ENCODE peak calls at places on chromosomes 6 and 20, in seven cellular contexts. O is neural crest cell; T is hypothalamus; F is stimulated activated CD8-positive, alpha-beta memory T cell treated with anti-CD3 and anti-CD28 coated beads, Interleukin-2, amount 100 ng/mL, for 1 hour; R is amniotic epithelial cell; H is NCI-H2029; P is RKO. L is an unnamed sample.
A peak's percentile ranks its signal among the peaks of the same experiment; 100 is the strongest.

GRCh38 chr6:104955491-104955890 is 1.4 kb upstream of the LIN28B start:
- DNase-seq in P (no peak), H (no peak), F (no peak), O (no peak), R (no peak), T (no peak), L (no peak)

GRCh38 chr6:135062735-135063134 is 8.1 kb upstream of the HBS1L start:
- DNase-seq in O (no peak), P (no peak), F (no peak), H (peak; percentile 19), T (no peak), R (no peak), L (no peak)

GRCh38 chr6:93424303-93425064 is 5.1 kb upstream of the EPHA7 start:
- DNase-seq in O (no peak), T (no peak), P (peak; percentile 14), R (peak; percentile 14), H (no peak), F (no peak), L (no peak)

GRCh38 chr6:114403858-114404257 is 61.0 kb upstream of the HS3ST5 start:
- DNase-seq in F (no peak), T (no peak), O (no peak), P (no peak), R (no peak), H (no peak), L (no peak)

GRCh38 chr6:43873806-43874714 is 104.0 kb downstream of the VEGFA start:
- DNase-seq in F (no peak), T (no peak), O (no peak), H (peak; percentile 61), P (no peak), R (no peak), L (no peak)

GRCh38 chr20:12925214-12925755 is 83.5 kb upstream of the SPTLC3 start:
- DNase-seq in F (no peak), O (peak; percentile 56), T (no peak), R (peak; percentile 80), H (peak; percentile 56), P (peak; percentile 93), L (no peak)

GRCh38 chr6:32940656-32941411 is at the start of gene HLA-DMB:
- DNase-seq in P (peak; percentile 67), F (no peak), H (no peak), R (peak; percentile 60), O (no peak), T (no peak), L (no peak)

GRCh38 chr6:53761036-53761435 is 33.8 kb upstream of the LRRC1 start:
- DNase-seq in H (no peak), T (no peak), P (no peak), R (peak; percentile 63), O (no peak), F (no peak), L (no peak)

GRCh38 chr6:83169511-83169910 is 23.6 kb downstream of the PGM3 start:
- DNase-seq in O (no peak), H (no peak), F (no peak), R (peak; percentile 81), P (no peak), T (no peak), L (no peak)

GRCh38 chr6:106128981-106129761 is 43.0 kb downstream of the PRDM1 start:
- DNase-seq in O (no peak), R (peak; percentile 97), H (no peak), T (no peak), P (peak; percentile 1), F (no peak), L (no peak)

GRCh38 chr6:155340464-155341129 is 26.3 kb upstream of the TFB1M start:
- DNase-seq in T (no peak), O (no peak), H (no peak), F (no peak), R (peak; percentile 67), P (no peak), L (no peak)

GRCh38 chr6:106421491-106421890 is 61.0 kb downstream of the CRYBG1 start:
- DNase-seq in H (no peak), R (peak; percentile 12), F (no peak), P (no peak), T (no peak), O (no peak), L (no peak)

GRCh38 chr6:25279748-25280616 is 808 bp downstream of the CARMIL1 start:
- DNase-seq in O (no peak), F (no peak), R (no peak), P (peak; percentile 9), H (no peak), T (no peak), L (no peak)

GRCh38 chr6:7468382-7469081 is 72.9 kb upstream of the DSP start:
- DNase-seq in R (peak; percentile 97), F (no peak), O (no peak), P (peak; percentile 60), T (no peak), H (no peak), L (no peak)

GRCh38 chr6:74579794-74580193 is 626.1 kb downstream of the COL12A1 start:
- DNase-seq in F (no peak), P (no peak), R (no peak), O (no peak), H (no peak), T (no peak), L (no peak)

GRCh38 chr6:168448243-168448855 is 7.4 kb downstream of the SMOC2 start:
- DNase-seq in F (no peak), O (no peak), H (no peak), R (no peak), P (no peak), T (no peak), L (no peak)

GRCh38 chr20:13995841-13996240 is 525 bp downstream of the MACROD2 start:
- DNase-seq in P (peak; percentile 49), T (no peak), O (peak; percentile 26), H (peak; percentile 67), R (no peak), F (no peak), L (no peak)